ENCODE peak calls at places on chromosomes 3 and 15, in four cellular contexts. One of them, this sample, is unnamed.

GRCh38 chr3:171376125-171376947 is 83.9 kb downstream of the TNIK start:
- DNase-seq in GM12878: no peak
- DNase-seq in K562: peak; percentile 57
- DNase-seq in HL-60: no peak
- DNase-seq in this sample: no peak

GRCh38 chr15:86055688-86056087 is 24.0 kb upstream of the AGBL1 start:
- DNase-seq in HL-60: no peak
- DNase-seq in GM12878: no peak
- DNase-seq in K562: no peak
- DNase-seq in this sample: no peak

GRCh38 chr3:111324645-111325044 is 217.4 kb upstream of the CD96 start:
- DNase-seq in HL-60: no peak
- DNase-seq in GM12878: no peak
- DNase-seq in K562: no peak
- DNase-seq in this sample: no peak

GRCh38 chr3:159775372-159775961 is 213.2 kb upstream of the IL12A start:
- DNase-seq in K562: no peak
- DNase-seq in HL-60: no peak
- DNase-seq in GM12878: no peak
- DNase-seq in this sample: no peak

GRCh38 chr3:182621435-182622240 is 171.7 kb upstream of the ATP11B start:
- DNase-seq in HL-60: no peak
- DNase-seq in K562: no peak
- DNase-seq in GM12878: no peak
- DNase-seq in this sample: no peak

GRCh38 chr15:94924971-94925593 is 693.7 kb downstream of the MCTP2 start:
- DNase-seq in K562: no peak
- DNase-seq in GM12878: no peak
- DNase-seq in HL-60: no peak
- DNase-seq in this sample: no peak

GRCh38 chr3:39443530-39443929 is 23.9 kb upstream of the MOBP start:
- DNase-seq in HL-60: no peak
- DNase-seq in GM12878: no peak
- DNase-seq in K562: no peak
- DNase-seq in this sample: no peak

GRCh38 chr15:82763361-82764142 is 42.3 kb downstream of the FSD2 start:
- DNase-seq in K562: no peak
- DNase-seq in GM12878: no peak
- DNase-seq in HL-60: no peak
- DNase-seq in this sample: no peak

GRCh38 chr3:43006825-43007224 is 27.7 kb downstream of the GASK1A start:
- DNase-seq in HL-60: no peak
- DNase-seq in GM12878: no peak
- DNase-seq in K562: no peak
- DNase-seq in this sample: no peak

GRCh38 chr15:73265536-73266153 is 103.1 kb downstream of the HCN4 start:
- DNase-seq in HL-60: no peak
- DNase-seq in GM12878: no peak
- DNase-seq in K562: peak; percentile 64
- DNase-seq in this sample: peak; percentile 16

GRCh38 chr3:8223766-8224165 is 277.9 kb upstream of the LMCD1 start:
- DNase-seq in HL-60: no peak
- DNase-seq in GM12878: no peak
- DNase-seq in K562: no peak
- DNase-seq in this sample: no peak

GRCh38 chr15:78004919-78005634 is 72.4 kb downstream of the TBC1D2B start:
- DNase-seq in GM12878: no peak
- DNase-seq in HL-60: no peak
- DNase-seq in K562: no peak
- DNase-seq in this sample: no peak

GRCh38 chr15:21260966-21261395 is 179.3 kb downstream of the POTEB3 start:
- DNase-seq in GM12878: no peak
- DNase-seq in K562: no peak
- DNase-seq in HL-60: no peak
- DNase-seq in this sample: no peak

GRCh38 chr3:152827313-152827712 is 7.6 kb upstream of the P2RY1 start:
- DNase-seq in HL-60: no peak
- DNase-seq in GM12878: no peak
- DNase-seq in K562: no peak
- DNase-seq in this sample: no peak

GRCh38 chr15:84955089-84955848 is 26.4 kb upstream of the PDE8A start:
- DNase-seq in HL-60: peak; percentile 8
- DNase-seq in K562: peak; percentile 87
- DNase-seq in GM12878: no peak
- DNase-seq in this sample: no peak

GRCh38 chr3:159824341-159824740 is 164.3 kb upstream of the IL12A start:
- DNase-seq in GM12878: no peak
- DNase-seq in K562: no peak
- DNase-seq in HL-60: no peak
- DNase-seq in this sample: no peak

GRCh38 chr3:43363621-43364266 is 77.4 kb downstream of the SNRK start:
- DNase-seq in K562: no peak
- DNase-seq in HL-60: no peak
- DNase-seq in GM12878: no peak
- DNase-seq in this sample: no peak

GRCh38 chr3:16477501-16477900 is 36.0 kb downstream of the RFTN1 start:
- DNase-seq in K562: no peak
- DNase-seq in GM12878: no peak
- DNase-seq in HL-60: no peak
- DNase-seq in this sample: no peak

GRCh38 chr3:150105886-150106612 is 135.4 kb upstream of the PFN2 start:
- DNase-seq in K562: no peak
- DNase-seq in GM12878: no peak
- DNase-seq in HL-60: no peak
- DNase-seq in this sample: no peak

GRCh38 chr3:23112491-23112890 is 90.6 kb upstream of the UBE2E2 start:
- DNase-seq in HL-60: no peak
- DNase-seq in GM12878: no peak
- DNase-seq in K562: no peak
- DNase-seq in this sample: no peak

GRCh38 chr3:81516042-81516441 is 245.4 kb downstream of the GBE1 start:
- DNase-seq in K562: no peak
- DNase-seq in GM12878: no peak
- DNase-seq in HL-60: no peak
- DNase-seq in this sample: no peak

GRCh38 chr15:35014265-35014664 is 26.2 kb upstream of the ZNF770 start:
- DNase-seq in GM12878: no peak
- DNase-seq in K562: no peak
- DNase-seq in HL-60: no peak
- DNase-seq in this sample: no peak

GRCh38 chr3:28907616-28908015 is 373.3 kb upstream of the RBMS3 start:
- DNase-seq in GM12878: no peak
- DNase-seq in HL-60: no peak
- DNase-seq in K562: no peak
- DNase-seq in this sample: no peak

GRCh38 chr3:169846458-169847193 is 23.1 kb downstream of the LRRC31 start:
- DNase-seq in K562: no peak
- DNase-seq in HL-60: no peak
- DNase-seq in GM12878: peak; percentile 46
- DNase-seq in this sample: peak; percentile 42

GRCh38 chr3:14927308-14927707 is 20.1 kb upstream of the NR2C2 start:
- DNase-seq in K562: no peak
- DNase-seq in GM12878: no peak
- DNase-seq in HL-60: no peak
- DNase-seq in this sample: no peak

GRCh38 chr3:65576942-65577341 is 461.8 kb downstream of the MAGI1 start:
- DNase-seq in GM12878: no peak
- DNase-seq in K562: no peak
- DNase-seq in HL-60: no peak
- DNase-seq in this sample: no peak

GRCh38 chr15:51450001-51450400 is 108.5 kb downstream of the GLDN start:
- DNase-seq in K562: no peak
- DNase-seq in GM12878: no peak
- DNase-seq in HL-60: no peak
- DNase-seq in this sample: no peak

GRCh38 chr3:25817638-25818037 is 27.7 kb downstream of the OXSM start:
- DNase-seq in GM12878: no peak
- DNase-seq in HL-60: no peak
- DNase-seq in K562: no peak
- DNase-seq in this sample: no peak

GRCh38 chr3:29203846-29204245 is 77.0 kb upstream of the RBMS3 start:
- DNase-seq in HL-60: no peak
- DNase-seq in K562: no peak
- DNase-seq in GM12878: no peak
- DNase-seq in this sample: no peak

GRCh38 chr15:77819271-77819806 is 186.6 kb upstream of the LINGO1 start:
- DNase-seq in K562: no peak
- DNase-seq in GM12878: no peak
- DNase-seq in HL-60: no peak
- DNase-seq in this sample: peak; percentile 48

GRCh38 chr3:184233127-184233843 is 3.9 kb downstream of the VWA5B2 start:
- DNase-seq in GM12878: no peak
- DNase-seq in HL-60: no peak
- DNase-seq in K562: no peak
- DNase-seq in this sample: no peak

GRCh38 chr3:184236033-184236410 is 6.6 kb downstream of the VWA5B2 start:
- DNase-seq in K562: no peak
- DNase-seq in HL-60: no peak
- DNase-seq in GM12878: no peak
- DNase-seq in this sample: no peak

GRCh38 chr3:184234671-184235380 is 5.4 kb downstream of the VWA5B2 start:
- DNase-seq in K562: no peak
- DNase-seq in HL-60: no peak
- DNase-seq in GM12878: no peak
- DNase-seq in this sample: no peak

GRCh38 chr3:184235381-184236032 is 6.1 kb downstream of the VWA5B2 start:
- DNase-seq in HL-60: no peak
- DNase-seq in K562: no peak
- DNase-seq in GM12878: no peak
- DNase-seq in this sample: no peak

DNA sequence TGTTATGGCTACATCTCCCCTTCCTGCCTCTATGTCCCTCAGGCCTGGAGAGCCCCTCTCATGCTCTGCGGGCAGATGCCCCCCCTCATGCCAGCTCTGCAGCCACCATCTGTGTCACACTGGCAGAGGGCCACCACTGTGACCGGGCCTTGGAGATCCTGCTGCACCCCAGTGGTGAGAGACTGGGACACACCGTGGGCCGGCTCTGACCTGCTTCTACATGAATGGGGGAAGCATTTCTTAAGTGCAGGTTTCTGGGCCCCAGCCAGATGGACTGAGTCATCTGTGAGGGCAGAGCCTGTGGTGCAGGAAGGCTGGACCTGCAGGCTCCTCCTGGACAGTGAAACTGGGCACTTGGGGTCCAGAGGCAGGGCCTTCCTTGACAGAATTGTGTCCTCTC is 4.8 kb downstream of the VWA5B2 start:
- DNase-seq in HL-60: no peak
- DNase-seq in K562: peak; percentile 68
- DNase-seq in GM12878: no peak
- DNase-seq in this sample: no peak
- TF ChIP-seq SPI1 in HL-60: no peak
- TF ChIP-seq SPI1 in K562: no peak
- TF ChIP-seq SPI1 in GM12878: no peak
- TF ChIP-seq SPI1 in this sample: no peak

GRCh38 chr15:89066280-89066679 is 22.0 kb upstream of the ABHD2 start:
- DNase-seq in HL-60: no peak
- DNase-seq in K562: no peak
- DNase-seq in GM12878: no peak
- DNase-seq in this sample: no peak

GRCh38 chr15:89071471-89071870 is 16.8 kb upstream of the ABHD2 start:
- DNase-seq in K562: no peak
- DNase-seq in HL-60: no peak
- DNase-seq in GM12878: no peak
- DNase-seq in this sample: no peak

GRCh38 chr15:89068325-89068784 is 19.9 kb upstream of the ABHD2 start:
- DNase-seq in GM12878: peak; percentile 69
- DNase-seq in HL-60: peak; percentile 78
- DNase-seq in K562: peak; percentile 54
- DNase-seq in this sample: peak; percentile 23

GRCh38 chr15:89070197-89071124 is 17.8 kb upstream of the ABHD2 start:
- DNase-seq in GM12878: no peak
- DNase-seq in K562: peak; percentile 71
- DNase-seq in HL-60: peak; percentile 27
- DNase-seq in this sample: no peak

DNA sequence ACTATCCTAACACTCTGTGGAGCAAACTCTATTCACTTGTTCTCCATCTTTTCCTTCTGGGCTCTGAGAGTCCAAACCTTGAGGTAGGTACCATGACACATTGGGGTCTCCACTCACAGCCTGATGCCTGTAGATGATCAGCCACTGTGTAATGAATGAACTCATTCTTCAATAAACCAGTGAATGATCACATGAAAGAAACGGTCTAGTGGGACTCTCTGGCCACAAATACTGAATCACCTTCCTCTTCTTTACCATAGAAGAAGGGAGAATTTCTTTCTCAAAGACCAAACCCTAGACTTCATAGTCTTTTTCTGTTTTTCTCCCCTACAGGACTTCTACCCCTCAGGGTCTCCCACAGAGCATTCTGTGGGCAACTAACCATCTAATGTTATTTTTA is 20.5 kb upstream of the ABHD2 start:
- DNase-seq in GM12878: no peak
- DNase-seq in K562: no peak
- DNase-seq in HL-60: peak; percentile 57
- DNase-seq in this sample: no peak
- TF ChIP-seq SPI1 in GM12878: no peak
- TF ChIP-seq SPI1 in K562: no peak
- TF ChIP-seq SPI1 in HL-60: no peak
- TF ChIP-seq SPI1 in this sample: no peak

GRCh38 chr15:63218114-63218808 is 28.9 kb downstream of the RAB8B start:
- DNase-seq in HL-60: no peak
- DNase-seq in GM12878: no peak
- DNase-seq in K562: peak; percentile 40
- DNase-seq in this sample: no peak
- TF ChIP-seq SPI1 in HL-60: no peak
- TF ChIP-seq SPI1 in GM12878: no peak
- TF ChIP-seq SPI1 in K562: no peak
- TF ChIP-seq SPI1 in this sample: no peak

GRCh38 chr15:22869856-22870255 is 31.4 kb downstream of the NIPA2 start:
- DNase-seq in HL-60: no peak
- DNase-seq in GM12878: no peak
- DNase-seq in K562: no peak
- DNase-seq in this sample: no peak

GRCh38 chr15:22870865-22871264 is 32.4 kb downstream of the NIPA2 start:
- DNase-seq in HL-60: no peak
- DNase-seq in K562: no peak
- DNase-seq in GM12878: no peak
- DNase-seq in this sample: no peak

GRCh38 chr15:22867886-22868285 is 29.4 kb downstream of the NIPA2 start:
- DNase-seq in K562: no peak
- DNase-seq in GM12878: no peak
- DNase-seq in HL-60: no peak
- DNase-seq in this sample: no peak

GRCh38 chr15:22868928-22869327 is 30.5 kb downstream of the NIPA2 start:
- DNase-seq in GM12878: no peak
- DNase-seq in HL-60: no peak
- DNase-seq in K562: no peak
- DNase-seq in this sample: no peak

DNA sequence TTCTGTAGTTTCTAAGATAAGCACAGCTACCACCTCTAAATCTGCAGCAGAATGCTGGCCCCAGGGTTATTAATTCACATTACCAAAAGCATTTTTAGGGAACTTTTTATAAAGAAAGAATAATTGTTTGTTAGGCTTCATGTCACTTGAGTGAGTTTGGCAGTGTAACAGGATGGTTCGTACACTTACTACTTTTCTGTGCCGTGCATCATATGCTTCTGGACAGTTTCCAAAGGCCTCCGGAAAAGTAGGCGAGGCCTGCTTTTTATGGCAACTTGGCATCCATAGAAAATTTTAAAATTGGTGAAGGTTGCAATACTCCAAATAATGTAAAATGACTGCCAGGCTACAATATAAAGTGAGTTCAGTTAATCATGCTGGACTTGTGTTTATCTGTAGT is 30.0 kb downstream of the NIPA2 start:
- DNase-seq in GM12878: no peak
- DNase-seq in K562: no peak
- DNase-seq in HL-60: no peak
- DNase-seq in this sample: no peak
- TF ChIP-seq SPI1 in GM12878: no peak
- TF ChIP-seq SPI1 in K562: no peak
- TF ChIP-seq SPI1 in HL-60: no peak
- TF ChIP-seq SPI1 in this sample: no peak

This sample was measured in GM12891.